ENCODE peak calls at places on chromosome 10, in eight cellular contexts. U, Z, K, H, J, O, T and W are unnamed samples.

GRCh38 chr10:113056468-113057021 is 106.5 kb downstream of the TCF7L2 start:
- DNase-seq in U (no peak), Z (peak; percentile 16), K (peak; percentile 88), H (peak; percentile 74), J (no peak), O (no peak), T (no peak), W (no peak)

GRCh38 chr10:103145860-103146466 is 47.1 kb downstream of the NT5C2 start:
- DNase-seq in U (peak; percentile 60), Z (peak; percentile 72), K (peak; percentile 96), H (peak; percentile 94), J (peak; percentile 60), O (peak; percentile 67), T (no peak), W (peak; percentile 68)

GRCh38 chr10:103096130-103096529 is 96.9 kb downstream of the NT5C2 start:
- DNase-seq in U (no peak), Z (no peak), K (no peak), H (no peak), J (no peak), O (no peak), T (no peak), W (no peak)

GRCh38 chr10:80702143-80702542 is 164.4 kb downstream of the SH2D4B start:
- DNase-seq in U (no peak), Z (no peak), K (no peak), H (no peak), J (peak; percentile 41), O (no peak), T (no peak), W (no peak)

GRCh38 chr10:116127296-116127695 is 145.7 kb downstream of the GFRA1 start:
- DNase-seq in U (no peak), Z (no peak), K (no peak), H (no peak), J (no peak), O (no peak), T (no peak), W (no peak)

GRCh38 chr10:13503745-13504463 is 24.9 kb downstream of the BEND7 start:
- DNase-seq in U (no peak), Z (no peak), K (peak; percentile 39), H (peak; percentile 62), J (no peak), O (no peak), T (no peak), W (no peak)

GRCh38 chr10:29688230-29688634 is 53.5 kb upstream of the SVIL start:
- DNase-seq in U (no peak), Z (no peak), K (no peak), H (no peak), J (peak; percentile 6), O (no peak), T (no peak), W (no peak)

GRCh38 chr10:22894714-22895113 is 33.1 kb upstream of the ARMC3 start:
- DNase-seq in U (no peak), Z (no peak), K (peak; percentile 71), H (no peak), J (no peak), O (no peak), T (no peak), W (no peak)

GRCh38 chr10:96339956-96340904 is 18.6 kb downstream of the OPALIN start:
- DNase-seq in U (peak; percentile 83), Z (peak; percentile 75), K (peak; percentile 86), H (peak; percentile 66), J (peak; percentile 86), O (peak; percentile 75), T (no peak), W (peak; percentile 44)